ENCODE peak calls at places on chromosome 3, in nine cellular contexts. G is NCI-H1092 treated with DMSO at 0.1 percent for 48 hours; K is foreskin fibroblast; E is hepatocyte; N is B cell; H is HTR-8/SVneo; Y is NCI-H1105; Z is stimulated activated effector memory CD8-positive, alpha-beta T cell treated with anti-CD3 and anti-CD28 coated beads, Interleukin-12 subunit alpha, Interleukin-12 subunit beta, amount 100 ng/mL, for 72 hours; Q is colonic mucosa. M is an unnamed sample.

GRCh38 chr3:124504332-124505059 is 225.8 kb upstream of the UMPS start:
- DNase-seq in Q (no peak), N (no peak), H (no peak), Y (peak), E (no peak), Z (no peak), G (peak), K (no peak), M (no peak)

GRCh38 chr3:28726840-28727239 is 378.2 kb upstream of the AZI2 start:
- DNase-seq in E (peak), K (no peak), Q (peak), N (no peak), H (peak), Z (no peak), G (peak), Y (peak), M (peak)

GRCh38 chr3:11136871-11137626 is 17.2 kb upstream of the HRH1 start:
- DNase-seq in N (no peak), E (peak), H (peak), K (peak), Q (no peak), Y (no peak), G (no peak), Z (no peak), M (no peak)

GRCh38 chr3:31748281-31749245 is 215.8 kb downstream of the STT3B start:
- DNase-seq in Q (no peak), Z (no peak), G (no peak), Y (no peak), E (no peak), N (no peak), K (no peak), H (no peak), M (no peak)

GRCh38 chr3:72891053-72891855 is 3.4 kb downstream of the GXYLT2 start:
- DNase-seq in H (peak), K (peak), Z (no peak), N (no peak), Y (no peak), G (peak), Q (peak), E (peak), M (no peak)

GRCh38 chr3:50100956-50101845 is 12.5 kb downstream of the RBM5 start:
- DNase-seq in N (no peak), K (no peak), Y (no peak), Q (no peak), Z (no peak), H (no peak), G (no peak), E (no peak), M (no peak)

GRCh38 chr3:146469206-146470017 is at the start of gene PLSCR2:
- DNase-seq in G (peak), H (no peak), Q (peak), E (peak), N (peak), Z (peak), Y (peak), K (no peak), M (peak)

GRCh38 chr3:188489639-188490405 is 335.9 kb downstream of the LPP start:
- DNase-seq in Q (no peak), K (peak), Z (no peak), Y (no peak), N (peak), E (no peak), G (no peak), H (no peak), M (no peak)

GRCh38 chr3:14857506-14857905 is 38.7 kb downstream of the FGD5 start:
- DNase-seq in Q (no peak), Y (no peak), E (no peak), K (no peak), Z (no peak), N (no peak), H (no peak), G (no peak), M (peak)

GRCh38 chr3:53846134-53846850 is at the start of the genes CHDH and IL17RB:
- DNase-seq in Z (no peak), N (no peak), K (no peak), Q (peak), E (peak), Y (peak), H (peak), G (no peak), M (peak)

GRCh38 chr3:99570061-99570460 is 68.3 kb upstream of the COL8A1 start:
- DNase-seq in H (no peak), K (no peak), Q (no peak), E (no peak), G (no peak), N (no peak), Z (no peak), Y (no peak), M (no peak)

GRCh38 chr3:126524429-126524988 is 554 bp downstream of the CHST13 start:
- DNase-seq in N (no peak), K (no peak), Q (no peak), Y (peak), E (peak), Z (no peak), G (no peak), H (no peak), M (no peak)